ENCODE peak calls at places on chromosomes 12 and 14, in eight cellular contexts. H, U, Z, L, Q, X, E and B are unnamed samples.

GRCh38 chr14:94378527-94379290 is 9.7 kb downstream of the SERPINA1 start:
- DNase-seq in H (no peak), U (no peak), Z (no peak), L (no peak), Q (no peak), X (no peak), E (no peak), B (no peak)

GRCh38 chr12:116454950-116455447 is 104.2 kb upstream of the MAP1LC3B2 start:
- DNase-seq in H (peak), U (no peak), Z (no peak), L (no peak), Q (no peak), X (no peak), E (no peak), B (no peak)

GRCh38 chr12:124395284-124395752 is 100.4 kb downstream of the RFLNA start:
- DNase-seq in H (peak), U (no peak), Z (no peak), L (no peak), Q (peak), X (no peak), E (no peak), B (no peak)

GRCh38 chr12:34605955-34606748 is 583.9 kb downstream of the ALG10 start:
- DNase-seq in H (no peak), U (no peak), Z (no peak), L (no peak), Q (no peak), X (no peak), E (no peak), B (no peak)

GRCh38 chr12:117733292-117733805 is 235.4 kb downstream of the KSR2 start:
- DNase-seq in H (no peak), U (no peak), Z (no peak), L (no peak), Q (no peak), X (peak), E (no peak), B (no peak)

GRCh38 chr14:37090026-37090425 is 82.4 kb downstream of the SLC25A21 start:
- DNase-seq in H (no peak), U (no peak), Z (no peak), L (no peak), Q (no peak), X (no peak), E (no peak), B (no peak)

GRCh38 chr12:52171950-52172512 is 19.8 kb downstream of the KRT80 start:
- DNase-seq in H (peak), U (peak), Z (no peak), L (peak), Q (no peak), X (no peak), E (peak), B (no peak)

GRCh38 chr12:89384050-89384749 is 31.9 kb upstream of the DUSP6 start:
- DNase-seq in H (peak), U (no peak), Z (peak), L (peak), Q (peak), X (peak), E (no peak), B (no peak)

GRCh38 chr12:5023842-5024241 is 19.8 kb upstream of the KCNA5 start:
- DNase-seq in H (no peak), U (no peak), Z (no peak), L (no peak), Q (no peak), X (no peak), E (no peak), B (no peak)

GRCh38 chr12:52010152-52010622 is 3.4 kb downstream of the TAMALIN start:
- DNase-seq in H (peak), U (no peak), Z (no peak), L (no peak), Q (no peak), X (peak), E (peak), B (no peak)

GRCh38 chr14:59507063-59507751 is 22.9 kb downstream of the JKAMP start:
- DNase-seq in H (peak), U (peak), Z (no peak), L (peak), Q (peak), X (peak), E (peak), B (peak)

GRCh38 chr14:64825006-64825405 is 54.7 kb downstream of the SPTB start:
- DNase-seq in H (no peak), U (no peak), Z (no peak), L (no peak), Q (no peak), X (no peak), E (no peak), B (no peak)

GRCh38 chr12:108825205-108825950 is 32.0 kb downstream of the SSH1 start:
- DNase-seq in H (peak), U (peak), Z (no peak), L (no peak), Q (no peak), X (peak), E (no peak), B (no peak)

GRCh38 chr14:36129181-36129580 is 47.3 kb downstream of the PTCSC3 start:
- DNase-seq in H (no peak), U (no peak), Z (no peak), L (no peak), Q (no peak), X (no peak), E (peak), B (no peak)

GRCh38 chr12:14435627-14436026 is 70.1 kb downstream of the ATF7IP start:
- DNase-seq in H (no peak), U (no peak), Z (no peak), L (no peak), Q (no peak), X (no peak), E (no peak), B (no peak)

GRCh38 chr12:105622846-105623245 is 292.4 kb downstream of the C12orf75 start:
- DNase-seq in H (no peak), U (no peak), Z (no peak), L (no peak), Q (no peak), X (no peak), E (no peak), B (no peak)

GRCh38 chr12:113533842-113534375 is 62.2 kb upstream of the LHX5 start:
- DNase-seq in H (no peak), U (no peak), Z (no peak), L (no peak), Q (no peak), X (no peak), E (no peak), B (no peak)

GRCh38 chr14:101184104-101184455 is 280.6 kb upstream of the RTL1 start:
- DNase-seq in H (no peak), U (no peak), Z (no peak), L (no peak), Q (no peak), X (no peak), E (no peak), B (no peak)

GRCh38 chr12:202081-202731 is 11.8 kb downstream of the SLC6A12 start:
- DNase-seq in H (no peak), U (no peak), Z (no peak), L (peak), Q (peak), X (peak), E (no peak), B (peak)

GRCh38 chr12:57603758-57604453 is 718 bp upstream of the DTX3 start:
- DNase-seq in H (peak), U (no peak), Z (no peak), L (peak), Q (no peak), X (peak), E (no peak), B (no peak)

GRCh38 chr12:91367234-91367849 is 184.7 kb upstream of the DCN start:
- DNase-seq in H (peak), U (peak), Z (no peak), L (peak), Q (no peak), X (no peak), E (peak), B (no peak)

GRCh38 chr12:617304-617915 is 45.8 kb downstream of the NINJ2 start:
- DNase-seq in H (peak), U (no peak), Z (peak), L (no peak), Q (no peak), X (no peak), E (no peak), B (no peak)

GRCh38 chr12:124277394-124278222 is 17.3 kb upstream of the RFLNA start:
- DNase-seq in H (no peak), U (no peak), Z (no peak), L (no peak), Q (no peak), X (no peak), E (no peak), B (no peak)

GRCh38 chr12:49049566-49050224 is 10.9 kb downstream of the KMT2D start:
- DNase-seq in H (peak), U (no peak), Z (no peak), L (no peak), Q (no peak), X (no peak), E (no peak), B (no peak)

GRCh38 chr12:103799504-103800251 is 41.4 kb downstream of the NT5DC3 start:
- DNase-seq in H (peak), U (no peak), Z (peak), L (peak), Q (peak), X (no peak), E (no peak), B (no peak)

GRCh38 chr14:45793081-45793480 is 540.1 kb upstream of the MIS18BP1 start:
- DNase-seq in H (no peak), U (no peak), Z (no peak), L (no peak), Q (no peak), X (no peak), E (no peak), B (no peak)

GRCh38 chr14:89504084-89504483 is 87.1 kb upstream of the FOXN3 start:
- DNase-seq in H (peak), U (no peak), Z (no peak), L (no peak), Q (no peak), X (peak), E (no peak), B (no peak)

GRCh38 chr12:12592930-12593329 is 18.7 kb upstream of the CREBL2 start:
- DNase-seq in H (peak), U (no peak), Z (no peak), L (no peak), Q (no peak), X (no peak), E (no peak), B (no peak)

GRCh38 chr14:24324024-24324423 is 10.8 kb downstream of the ADCY4 start:
- DNase-seq in H (no peak), U (no peak), Z (no peak), L (no peak), Q (no peak), X (no peak), E (no peak), B (no peak)

GRCh38 chr14:96051642-96052540 is 12.7 kb downstream of the C14orf132 start:
- DNase-seq in H (no peak), U (peak), Z (no peak), L (peak), Q (no peak), X (peak), E (no peak), B (no peak)

GRCh38 chr12:94146166-94146565 is 2.2 kb upstream of the PLXNC1 start:
- DNase-seq in H (no peak), U (no peak), Z (no peak), L (no peak), Q (no peak), X (no peak), E (no peak), B (no peak)

GRCh38 chr12:25054783-25055144 is 105.9 kb upstream of the BCAT1 start:
- DNase-seq in H (peak), U (no peak), Z (no peak), L (no peak), Q (no peak), X (no peak), E (no peak), B (no peak)

GRCh38 chr14:105502446-105503295 is 11.6 kb downstream of the TEDC1 start:
- DNase-seq in H (no peak), U (no peak), Z (no peak), L (no peak), Q (no peak), X (no peak), E (no peak), B (no peak)

GRCh38 chr14:52052991-52053390 is 15.9 kb downstream of the NID2 start:
- DNase-seq in H (peak), U (no peak), Z (no peak), L (no peak), Q (no peak), X (no peak), E (no peak), B (no peak)

GRCh38 chr12:89686311-89686710 is 22.3 kb downstream of the ATP2B1 start:
- DNase-seq in H (no peak), U (no peak), Z (no peak), L (no peak), Q (no peak), X (no peak), E (no peak), B (no peak)

GRCh38 chr12:29212682-29213397 is 63.8 kb downstream of the FAR2 start:
- DNase-seq in H (no peak), U (no peak), Z (no peak), L (no peak), Q (no peak), X (no peak), E (no peak), B (no peak)

GRCh38 chr12:108346022-108346633 is 7.0 kb upstream of the CMKLR1 start:
- DNase-seq in H (no peak), U (no peak), Z (no peak), L (no peak), Q (no peak), X (no peak), E (no peak), B (no peak)

GRCh38 chr12:106309671-106310313 is 7.3 kb downstream of the TCP11L2 start:
- DNase-seq in H (peak), U (no peak), Z (no peak), L (no peak), Q (no peak), X (no peak), E (no peak), B (no peak)